ENCODE peak calls at places on chromosome 7, in six cellular contexts. P is suprapubic skin; J is caudate nucleus; W is body of pancreas; M is CD4-positive, CD25-positive, alpha-beta regulatory T cell; H is effector memory CD4-positive, alpha-beta T cell. E is an unnamed sample.
A peak's percentile ranks its signal among the peaks of the same experiment; 100 is the strongest.

GRCh38 chr7:73681031-73681430 is 2.2 kb downstream of the DNAJC30 start:
- DNase-seq in P (no peak), J (no peak), W (no peak), M (no peak), H (no peak), E (no peak)

GRCh38 chr7:101618916-101619315 is 10.2 kb downstream of the MYL10 start:
- DNase-seq in P (no peak), J (no peak), W (no peak), M (no peak), H (no peak), E (no peak)

GRCh38 chr7:157010588-157011332 is at the start of gene MNX1:
- DNase-seq in P (peak; percentile 70), J (no peak), W (peak; percentile 96), M (peak; percentile 30), H (no peak), E (peak; percentile 93)

GRCh38 chr7:63041786-63042185 is 956.9 kb upstream of the ZNF722 start:
- DNase-seq in P (no peak), J (no peak), W (no peak), M (no peak), H (no peak), E (no peak)

GRCh38 chr7:145696071-145696470 is 420.5 kb upstream of the CNTNAP2 start:
- DNase-seq in P (no peak), J (no peak), W (no peak), M (no peak), H (no peak), E (no peak)

GRCh38 chr7:22359156-22359697 is 2.3 kb upstream of the RAPGEF5 start:
- DNase-seq in P (no peak), J (no peak), W (no peak), M (no peak), H (no peak), E (no peak)

GRCh38 chr7:140025814-140026433 is 36.8 kb downstream of the PARP12 start:
- DNase-seq in P (peak; percentile 54), J (no peak), W (no peak), M (no peak), H (no peak), E (no peak)

GRCh38 chr7:10855583-10855982 is 118.1 kb upstream of the PHF14 start:
- DNase-seq in P (no peak), J (no peak), W (no peak), M (no peak), H (no peak), E (no peak)

GRCh38 chr7:47743898-47744612 is 162.1 kb upstream of the TNS3 start:
- DNase-seq in P (no peak), J (no peak), W (no peak), M (no peak), H (no peak), E (peak; percentile 43)

GRCh38 chr7:77501165-77501515 is 36.0 kb upstream of the PTPN12 start:
- DNase-seq in P (no peak), J (no peak), W (no peak), M (no peak), H (no peak), E (no peak)

GRCh38 chr7:26580666-26581065 is 283.7 kb downstream of the SKAP2 start:
- DNase-seq in P (no peak), J (no peak), W (no peak), M (no peak), H (no peak), E (no peak)

GRCh38 chr7:266851-267840 is 22.8 kb upstream of the FOXL3 start:
- DNase-seq in P (no peak), J (no peak), W (peak; percentile 83), M (no peak), H (no peak), E (no peak)

GRCh38 chr7:128831178-128831993 is 1.2 kb downstream of the FLNC start:
- DNase-seq in P (no peak), J (no peak), W (no peak), M (peak; percentile 4), H (no peak), E (peak; percentile 77)

GRCh38 chr7:111081553-111081952 is 9.4 kb upstream of the LRRN3 start:
- DNase-seq in P (no peak), J (no peak), W (no peak), M (no peak), H (no peak), E (no peak)

GRCh38 chr7:21276471-21277035 is 151.3 kb upstream of the SP4 start:
- DNase-seq in P (no peak), J (no peak), W (no peak), M (no peak), H (no peak), E (no peak)

GRCh38 chr7:41559426-41559825 is 143.5 kb downstream of the INHBA start:
- DNase-seq in P (no peak), J (no peak), W (no peak), M (no peak), H (no peak), E (no peak)

GRCh38 chr7:106626376-106627293 is 34.3 kb downstream of the CCDC71L start:
- DNase-seq in P (no peak), J (no peak), W (peak; percentile 31), M (no peak), H (no peak), E (no peak)

GRCh38 chr7:105014725-105015630 is 973 bp downstream of the KMT2E start:
- DNase-seq in P (no peak), J (peak; percentile 33), W (peak; percentile 54), M (peak; percentile 63), H (peak; percentile 36), E (peak; percentile 54)

GRCh38 chr7:137967143-137968018 is 34.5 kb downstream of the CREB3L2 start:
- DNase-seq in P (no peak), J (no peak), W (no peak), M (no peak), H (no peak), E (peak; percentile 69)

GRCh38 chr7:151628846-151629604 is 109.3 kb upstream of the RHEB start:
- DNase-seq in P (no peak), J (no peak), W (no peak), M (no peak), H (no peak), E (no peak)

GRCh38 chr7:143381427-143382125 is 431 bp downstream of the ZYX start:
- DNase-seq in P (no peak), J (no peak), W (peak; percentile 82), M (no peak), H (no peak), E (peak; percentile 91)

GRCh38 chr7:3683886-3684539 is 383.0 kb downstream of the SDK1 start:
- DNase-seq in P (no peak), J (no peak), W (no peak), M (no peak), H (no peak), E (no peak)

GRCh38 chr7:44076101-44076895 is 6.0 kb downstream of the POLM start:
- DNase-seq in P (no peak), J (no peak), W (peak; percentile 90), M (no peak), H (no peak), E (no peak)

GRCh38 chr7:116153050-116153449 is 57.3 kb upstream of the TES start:
- DNase-seq in P (no peak), J (no peak), W (no peak), M (no peak), H (no peak), E (no peak)

GRCh38 chr7:127718325-127718724 is 66.3 kb downstream of the SND1 start:
- DNase-seq in P (no peak), J (no peak), W (no peak), M (no peak), H (no peak), E (no peak)

GRCh38 chr7:85038466-85038865 is 148.4 kb downstream of the SEMA3D start:
- DNase-seq in P (no peak), J (no peak), W (no peak), M (no peak), H (no peak), E (no peak)
- H3K27ac ChIP-seq in P (no peak overlapping the region), J (no peak overlapping the region), W (no peak overlapping the region), M (no peak overlapping the region), H (no peak overlapping the region), E (no peak overlapping the region)

DNA sequence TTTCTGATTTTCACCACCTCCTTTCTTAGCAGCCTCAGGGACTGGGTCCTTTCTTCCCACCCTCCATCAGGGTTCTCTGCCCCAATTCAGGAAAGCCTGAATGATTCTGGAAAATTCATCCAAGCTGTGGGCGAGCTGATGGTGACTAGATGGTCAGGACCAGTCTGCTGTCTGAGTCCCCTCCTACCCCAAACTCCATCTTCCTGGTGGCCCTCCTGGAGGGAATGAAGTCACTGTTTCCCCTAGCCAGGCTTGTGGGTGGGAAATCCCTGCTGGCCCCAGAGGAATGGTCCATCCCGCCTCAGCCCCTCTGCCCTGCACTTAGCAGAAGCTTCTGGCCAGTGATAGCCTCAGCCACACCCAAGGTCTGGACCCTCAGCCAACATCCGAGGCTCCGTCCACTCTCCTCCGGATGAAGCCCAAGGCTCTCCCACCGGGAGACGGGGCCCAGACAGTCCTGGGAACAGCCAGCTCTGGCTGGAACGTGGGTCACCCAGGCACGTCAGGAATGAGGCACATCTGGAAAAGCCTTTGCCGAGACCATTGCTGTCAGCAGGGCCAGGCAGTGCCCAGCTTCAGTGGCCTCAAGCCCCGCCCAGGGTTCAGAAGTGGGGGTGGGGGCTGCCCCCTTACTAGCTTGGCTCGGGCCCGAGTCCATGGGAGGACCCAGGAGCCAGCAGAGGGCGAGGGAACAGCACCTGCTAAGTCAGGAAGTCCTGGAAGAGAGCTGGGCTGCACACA is 4.0 kb upstream of the AQP1 start:
- DNase-seq in P (no peak), J (no peak), W (peak; percentile 68), M (no peak), H (no peak), E (no peak)
- H3K27ac ChIP-seq in P (peak overlapping the region; percentile 46), J (no peak overlapping the region), W (peak overlapping the region; percentile 69), M (no peak overlapping the region), H (no peak overlapping the region), E (no peak overlapping the region)

GRCh38 chr7:29435167-29435566 is 128.5 kb upstream of the PRR15 start:
- DNase-seq in P (no peak), J (no peak), W (no peak), M (no peak), H (no peak), E (no peak)

GRCh38 chr7:29434405-29434804 is 129.2 kb upstream of the PRR15 start:
- DNase-seq in P (no peak), J (no peak), W (peak; percentile 28), M (no peak), H (no peak), E (no peak)

GRCh38 chr7:29429421-29429820 is 134.2 kb upstream of the PRR15 start:
- DNase-seq in P (no peak), J (no peak), W (no peak), M (no peak), H (no peak), E (no peak)

GRCh38 chr7:29430279-29430949 is 133.2 kb upstream of the PRR15 start:
- DNase-seq in P (no peak), J (no peak), W (no peak), M (no peak), H (no peak), E (no peak)

DNA sequence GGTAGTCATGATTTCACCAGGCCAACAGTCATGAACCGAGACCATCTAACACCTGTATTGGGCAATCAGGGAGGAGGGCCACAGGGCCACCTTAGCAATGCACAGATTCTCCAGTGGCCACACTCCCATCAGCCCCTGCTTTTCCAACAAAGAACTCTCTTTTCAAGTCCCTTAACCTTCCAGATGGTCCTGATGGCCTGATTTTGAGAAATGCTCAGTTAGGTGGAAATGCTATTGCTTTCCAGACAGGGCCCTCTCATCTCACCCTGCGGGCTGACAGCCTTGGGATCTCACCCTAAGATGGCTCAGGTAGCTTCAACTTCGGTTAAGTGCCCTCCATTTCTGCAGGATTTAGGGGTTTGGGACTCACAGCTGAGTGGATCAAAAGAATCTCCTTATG is 131.9 kb upstream of the PRR15 start:
- DNase-seq in P (no peak), J (no peak), W (no peak), M (no peak), H (no peak), E (no peak)
- H3K27ac ChIP-seq in P (no peak overlapping the region), J (no peak overlapping the region), W (no peak overlapping the region), M (no peak overlapping the region), H (no peak overlapping the region), E (no peak overlapping the region)

GRCh38 chr7:28954446-28954845 is 3.7 kb downstream of the TRIL start:
- DNase-seq in P (no peak), J (no peak), W (no peak), M (no peak), H (no peak), E (no peak)
- H3K27ac ChIP-seq in P (no peak overlapping the region), J (no peak overlapping the region), W (no peak overlapping the region), M (no peak overlapping the region), H (no peak overlapping the region), E (no peak overlapping the region)

E was measured in cardiac muscle cell.